ENCODE peak calls at places on chromosomes 4 and X, in four cellular contexts. One of them, this sample, is unnamed.
A peak's percentile ranks its signal among the peaks of the same experiment; 100 is the strongest.

GRCh38 chr4:71004281-71004851 is 10.9 kb downstream of the DCK start:
- DNase-seq in endothelial cell of umbilical vein: no peak
- DNase-seq in IMR-90: no peak
- DNase-seq in neural progenitor cell: peak; percentile 61
- DNase-seq in this sample: no peak

GRCh38 chr4:36414248-36414647 is 132.8 kb downstream of the DTHD1 start:
- DNase-seq in neural progenitor cell: no peak
- DNase-seq in IMR-90: no peak
- DNase-seq in endothelial cell of umbilical vein: no peak
- DNase-seq in this sample: no peak

GRCh38 chr4:35975617-35976355 is 268.5 kb downstream of the ARAP2 start:
- DNase-seq in IMR-90: no peak
- DNase-seq in endothelial cell of umbilical vein: no peak
- DNase-seq in neural progenitor cell: no peak
- DNase-seq in this sample: no peak

GRCh38 chr4:103996637-103997036 is 276.9 kb upstream of the TACR3 start:
- DNase-seq in endothelial cell of umbilical vein: no peak
- DNase-seq in IMR-90: no peak
- DNase-seq in neural progenitor cell: peak; percentile 70
- DNase-seq in this sample: peak; percentile 86

GRCh38 chrX:139126493-139126892 is 404.0 kb upstream of the F9 start:
- DNase-seq in IMR-90: no peak
- DNase-seq in endothelial cell of umbilical vein: no peak
- DNase-seq in neural progenitor cell: peak; percentile 65
- DNase-seq in this sample: no peak

GRCh38 chrX:153638436-153639176 is 8.4 kb upstream of the DUSP9 start:
- DNase-seq in endothelial cell of umbilical vein: no peak
- DNase-seq in neural progenitor cell: no peak
- DNase-seq in IMR-90: no peak
- DNase-seq in this sample: no peak

GRCh38 chr4:108166441-108167315 is 2.1 kb downstream of the LEF1 start:
- DNase-seq in neural progenitor cell: peak; percentile 85
- DNase-seq in IMR-90: no peak
- DNase-seq in endothelial cell of umbilical vein: no peak
- DNase-seq in this sample: peak; percentile 14

GRCh38 chrX:153650959-153651358 is 4.0 kb downstream of the DUSP9 start:
- DNase-seq in neural progenitor cell: no peak
- DNase-seq in IMR-90: no peak
- DNase-seq in endothelial cell of umbilical vein: no peak
- DNase-seq in this sample: no peak

GRCh38 chr4:161696957-161697356 is 466.8 kb downstream of the FSTL5 start:
- DNase-seq in endothelial cell of umbilical vein: peak; percentile 74
- DNase-seq in IMR-90: no peak
- DNase-seq in neural progenitor cell: no peak
- DNase-seq in this sample: no peak

GRCh38 chr4:8704632-8705031 is 112.1 kb downstream of the CPZ start:
- DNase-seq in neural progenitor cell: no peak
- DNase-seq in IMR-90: no peak
- DNase-seq in endothelial cell of umbilical vein: no peak
- DNase-seq in this sample: no peak

GRCh38 chrX:10615931-10616780 is 4.2 kb downstream of the MID1 start:
- DNase-seq in endothelial cell of umbilical vein: peak; percentile 66
- DNase-seq in neural progenitor cell: peak; percentile 75
- DNase-seq in IMR-90: peak; percentile 58
- DNase-seq in this sample: peak; percentile 68

GRCh38 chrX:65635371-65635770 is 32.1 kb upstream of the MSN start:
- DNase-seq in endothelial cell of umbilical vein: no peak
- DNase-seq in neural progenitor cell: no peak
- DNase-seq in IMR-90: no peak
- DNase-seq in this sample: no peak

GRCh38 chr4:8319731-8320385 is 50.3 kb downstream of the HTRA3 start:
- DNase-seq in IMR-90: no peak
- DNase-seq in neural progenitor cell: no peak
- DNase-seq in endothelial cell of umbilical vein: no peak
- DNase-seq in this sample: peak; percentile 18

GRCh38 chr4:125368161-125368560 is 53.4 kb downstream of the FAT4 start:
- DNase-seq in IMR-90: peak; percentile 70
- DNase-seq in neural progenitor cell: no peak
- DNase-seq in endothelial cell of umbilical vein: peak; percentile 84
- DNase-seq in this sample: peak; percentile 45

GRCh38 chr4:152464030-152464823 is 71.7 kb downstream of the FBXW7 start:
- DNase-seq in endothelial cell of umbilical vein: peak; percentile 31
- DNase-seq in IMR-90: no peak
- DNase-seq in neural progenitor cell: no peak
- DNase-seq in this sample: no peak

GRCh38 chr4:82515705-82516104 is 46.1 kb downstream of the TMEM150C start:
- DNase-seq in endothelial cell of umbilical vein: peak; percentile 94
- DNase-seq in IMR-90: peak; percentile 63
- DNase-seq in neural progenitor cell: no peak
- DNase-seq in this sample: peak; percentile 94

GRCh38 chr4:152073738-152074137 is 312.9 kb upstream of the GATB start:
- DNase-seq in IMR-90: peak; percentile 38
- DNase-seq in neural progenitor cell: no peak
- DNase-seq in endothelial cell of umbilical vein: no peak
- DNase-seq in this sample: peak; percentile 40

GRCh38 chrX:48573690-48574269 is 504 bp upstream of the RBM3 start:
- DNase-seq in endothelial cell of umbilical vein: peak; percentile 61
- DNase-seq in IMR-90: no peak
- DNase-seq in neural progenitor cell: no peak
- DNase-seq in this sample: no peak

GRCh38 chr4:51836531-51836930 is 6.4 kb upstream of the DCUN1D4 start:
- DNase-seq in IMR-90: no peak
- DNase-seq in neural progenitor cell: no peak
- DNase-seq in endothelial cell of umbilical vein: no peak
- DNase-seq in this sample: no peak

GRCh38 chr4:185144601-185145240 is 1.7 kb downstream of the SLC25A4 start:
- DNase-seq in neural progenitor cell: no peak
- DNase-seq in IMR-90: no peak
- DNase-seq in endothelial cell of umbilical vein: no peak
- DNase-seq in this sample: no peak

GRCh38 chrX:56789518-56790070 is 60.6 kb downstream of the NBDY start:
- DNase-seq in endothelial cell of umbilical vein: no peak
- DNase-seq in IMR-90: no peak
- DNase-seq in neural progenitor cell: peak; percentile 0
- DNase-seq in this sample: no peak

GRCh38 chr4:77650787-77651186 is 45.2 kb downstream of the CXCL13 start:
- DNase-seq in IMR-90: no peak
- DNase-seq in neural progenitor cell: no peak
- DNase-seq in endothelial cell of umbilical vein: no peak
- DNase-seq in this sample: no peak

GRCh38 chr4:1403591-1404572 is 2.4 kb downstream of the NKX1-1 start:
- DNase-seq in IMR-90: no peak
- DNase-seq in endothelial cell of umbilical vein: no peak
- DNase-seq in neural progenitor cell: no peak
- DNase-seq in this sample: no peak

GRCh38 chrX:20267924-20268701 is 1.4 kb upstream of the RPS6KA3 start:
- DNase-seq in endothelial cell of umbilical vein: peak; percentile 28
- DNase-seq in IMR-90: no peak
- DNase-seq in neural progenitor cell: peak; percentile 61
- DNase-seq in this sample: peak; percentile 16

GRCh38 chrX:102745513-102746133 is 25.1 kb downstream of the GPRASP3 start:
- DNase-seq in neural progenitor cell: peak; percentile 76
- DNase-seq in IMR-90: no peak
- DNase-seq in endothelial cell of umbilical vein: no peak
- DNase-seq in this sample: no peak
- H3K27ac ChIP-seq in neural progenitor cell: no peak overlapping the region
- H3K27ac ChIP-seq in IMR-90: no peak overlapping the region
- H3K27ac ChIP-seq in endothelial cell of umbilical vein: no peak overlapping the region
- H3K27ac ChIP-seq in this sample: no peak overlapping the region

GRCh38 chrX:74922922-74923321 is 2.3 kb downstream of the NEXMIF start:
- DNase-seq in IMR-90: no peak
- DNase-seq in neural progenitor cell: no peak
- DNase-seq in endothelial cell of umbilical vein: no peak
- DNase-seq in this sample: no peak

GRCh38 chrX:74925210-74926088 is at the start of gene NEXMIF:
- DNase-seq in IMR-90: no peak
- DNase-seq in endothelial cell of umbilical vein: no peak
- DNase-seq in neural progenitor cell: peak; percentile 81
- DNase-seq in this sample: peak; percentile 0

GRCh38 chrX:74923942-74924448 is 1.3 kb downstream of the NEXMIF start:
- DNase-seq in neural progenitor cell: peak; percentile 50
- DNase-seq in endothelial cell of umbilical vein: no peak
- DNase-seq in IMR-90: no peak
- DNase-seq in this sample: no peak

DNA sequence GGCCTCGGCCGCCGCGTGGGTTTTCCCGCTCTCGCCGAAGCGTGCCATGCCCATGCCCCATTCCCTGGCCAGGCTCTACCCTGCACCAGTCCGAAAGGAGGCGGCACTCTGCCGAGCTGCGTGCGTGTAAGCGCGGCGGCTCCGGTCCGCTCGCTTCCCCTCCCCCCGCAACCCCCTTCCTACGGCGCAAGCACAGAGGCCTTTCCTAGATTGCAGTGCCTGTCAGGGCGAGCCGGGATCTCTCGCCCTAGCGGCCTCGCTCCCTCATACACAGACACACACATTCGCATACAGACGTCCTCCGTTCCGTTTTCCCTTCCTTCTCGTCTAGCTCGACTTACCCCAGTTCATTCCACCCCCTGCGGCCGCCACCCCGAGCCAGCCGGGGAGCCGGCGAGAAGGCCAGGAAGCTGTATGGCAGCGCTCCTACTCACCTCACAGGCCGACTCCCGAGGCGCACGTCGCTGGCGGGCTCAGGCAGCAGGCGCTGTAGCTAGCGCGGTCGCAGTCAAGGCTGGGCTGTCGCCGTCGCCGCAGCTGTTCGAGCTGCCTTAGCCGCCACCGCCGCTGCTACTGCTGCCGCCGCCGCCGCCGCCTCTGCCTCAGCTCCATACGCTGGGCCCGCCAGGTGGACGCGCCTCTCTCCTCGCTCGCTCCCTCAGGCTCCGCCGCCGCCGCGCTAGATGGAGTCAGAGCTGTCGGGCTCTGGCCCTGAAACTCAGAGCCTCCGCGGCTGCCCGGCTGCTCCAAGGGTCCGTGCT is 623 bp downstream of the NEXMIF start:
- DNase-seq in IMR-90: no peak
- DNase-seq in endothelial cell of umbilical vein: peak; percentile 5
- DNase-seq in neural progenitor cell: peak; percentile 52
- DNase-seq in this sample: peak; percentile 1
- H3K9ac ChIP-seq in IMR-90: no peak overlapping the region
- H3K9ac ChIP-seq in endothelial cell of umbilical vein: no peak overlapping the region
- H3K9ac ChIP-seq in neural progenitor cell: no peak overlapping the region
- H3K9ac ChIP-seq in this sample: no peak overlapping the region

DNA sequence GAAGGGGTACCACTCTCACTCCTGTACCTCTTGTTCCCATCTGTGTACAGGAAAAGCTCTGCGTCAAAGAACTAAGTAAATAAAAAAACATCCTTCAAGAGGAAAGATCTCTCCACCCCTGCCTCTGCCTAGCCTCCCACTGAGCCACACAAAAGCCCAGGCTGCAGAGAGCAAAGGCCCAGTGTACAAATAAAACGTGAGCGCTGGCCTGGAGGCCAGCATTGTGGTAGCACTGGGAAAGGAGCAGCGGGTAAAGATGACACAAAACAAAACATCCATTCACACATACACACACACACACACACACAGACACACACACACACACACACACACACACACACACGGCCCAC is 13.6 kb downstream of the WDR1 start:
- DNase-seq in neural progenitor cell: peak; percentile 70
- DNase-seq in IMR-90: no peak
- DNase-seq in endothelial cell of umbilical vein: no peak
- DNase-seq in this sample: no peak
- H3K4me1 ChIP-seq in neural progenitor cell: peaks cover 51% of the 10 kb centered on the region
- H3K4me1 ChIP-seq in IMR-90: peaks cover 58% of the 10 kb centered on the region
- H3K4me1 ChIP-seq in endothelial cell of umbilical vein: peaks cover 52% of the 10 kb centered on the region
- H3K4me1 ChIP-seq in this sample: peaks cover 78% of the 10 kb centered on the region

GRCh38 chr4:147084861-147085260 is 139.2 kb upstream of the TTC29 start:
- DNase-seq in IMR-90: no peak
- DNase-seq in endothelial cell of umbilical vein: no peak
- DNase-seq in neural progenitor cell: no peak
- DNase-seq in this sample: no peak
- H3K27ac ChIP-seq in IMR-90: no peak overlapping the region
- H3K27ac ChIP-seq in endothelial cell of umbilical vein: no peak overlapping the region
- H3K27ac ChIP-seq in neural progenitor cell: no peak overlapping the region
- H3K27ac ChIP-seq in this sample: no peak overlapping the region

GRCh38 chrX:77014655-77015377 is 432.4 kb upstream of the FGF16 start:
- DNase-seq in IMR-90: no peak
- DNase-seq in neural progenitor cell: peak; percentile 92
- DNase-seq in endothelial cell of umbilical vein: no peak
- DNase-seq in this sample: no peak
- H3K9ac ChIP-seq in IMR-90: no peak overlapping the region
- H3K9ac ChIP-seq in neural progenitor cell: no peak overlapping the region
- H3K9ac ChIP-seq in endothelial cell of umbilical vein: no peak overlapping the region
- H3K9ac ChIP-seq in this sample: no peak overlapping the region

GRCh38 chrX:105120460-105120859 is 100.0 kb downstream of the TEX13A start:
- DNase-seq in neural progenitor cell: no peak
- DNase-seq in endothelial cell of umbilical vein: no peak
- DNase-seq in IMR-90: no peak
- DNase-seq in this sample: no peak

GRCh38 chrX:105116541-105116940 is 104.0 kb downstream of the TEX13A start:
- DNase-seq in endothelial cell of umbilical vein: no peak
- DNase-seq in neural progenitor cell: no peak
- DNase-seq in IMR-90: no peak
- DNase-seq in this sample: no peak

GRCh38 chrX:105117621-105118020 is 102.9 kb downstream of the TEX13A start:
- DNase-seq in neural progenitor cell: no peak
- DNase-seq in IMR-90: no peak
- DNase-seq in endothelial cell of umbilical vein: no peak
- DNase-seq in this sample: no peak

DNA sequence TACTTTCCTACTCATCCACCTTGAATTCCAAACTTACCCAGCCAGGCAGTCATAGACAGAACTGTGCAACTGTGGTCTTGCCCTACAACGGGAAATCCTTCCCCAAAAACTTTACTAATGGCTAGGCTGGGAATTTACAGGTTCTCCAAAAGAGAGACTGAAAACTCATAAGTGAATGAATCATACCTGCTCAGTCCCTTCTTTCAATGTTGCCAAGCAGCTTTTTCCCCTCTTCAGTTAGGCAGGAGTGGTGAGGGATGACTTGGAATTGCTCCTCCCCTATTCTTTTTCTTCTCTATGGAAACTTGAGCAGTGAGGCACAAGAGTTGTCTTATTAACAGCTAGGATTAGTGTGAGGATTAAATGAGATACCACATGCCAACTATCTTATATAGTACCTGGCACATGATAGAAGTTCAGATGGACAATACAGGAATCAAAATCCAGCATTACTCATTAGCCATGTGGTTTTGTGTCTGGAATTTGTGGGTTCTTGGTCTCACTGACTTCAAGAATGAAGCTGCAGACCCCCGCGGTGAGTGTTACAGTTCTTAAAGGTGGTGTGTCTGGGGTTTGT is 105.9 kb downstream of the TEX13A start:
- DNase-seq in endothelial cell of umbilical vein: no peak
- DNase-seq in neural progenitor cell: no peak
- DNase-seq in IMR-90: no peak
- DNase-seq in this sample: no peak
- H3K4me1 ChIP-seq in endothelial cell of umbilical vein: no peaks in the 10 kb centered on the region
- H3K4me1 ChIP-seq in neural progenitor cell: no peaks in the 10 kb centered on the region
- H3K4me1 ChIP-seq in IMR-90: no peaks in the 10 kb centered on the region
- H3K4me1 ChIP-seq in this sample: no peaks in the 10 kb centered on the region

This sample was measured in astrocyte.